ENCODE peak calls at places on chromosomes 3 and 15, in five cellular contexts. N, W, S, Q and J are unnamed samples.

GRCh38 chr3:58411851-58412830 is 21.5 kb downstream of the PDHB start:
- DNase-seq in N (no peak), W (no peak), S (no peak), Q (no peak), J (no peak)

GRCh38 chr15:47711654-47712053 is 5.7 kb upstream of the SEMA6D start:
- DNase-seq in N (no peak), W (no peak), S (peak; percentile 33), Q (no peak), J (peak; percentile 16)

GRCh38 chr3:58502832-58503231 is 10.9 kb downstream of the KCTD6 start:
- DNase-seq in N (no peak), W (no peak), S (no peak), Q (no peak), J (no peak)

GRCh38 chr3:147906275-147906674 is 497.1 kb downstream of the ZIC1 start:
- DNase-seq in N (no peak), W (peak; percentile 19), S (peak; percentile 48), Q (no peak), J (peak; percentile 12)

GRCh38 chr3:65671004-65671403 is 367.7 kb downstream of the MAGI1 start:
- DNase-seq in N (no peak), W (no peak), S (no peak), Q (no peak), J (peak; percentile 7)

GRCh38 chr3:31634485-31634884 is 101.8 kb downstream of the STT3B start:
- DNase-seq in N (no peak), W (peak; percentile 95), S (peak; percentile 49), Q (no peak), J (peak; percentile 5)

GRCh38 chr3:8986741-8987672 is 23.7 kb upstream of the RAD18 start:
- DNase-seq in N (no peak), W (no peak), S (no peak), Q (no peak), J (no peak)

GRCh38 chr3:40588406-40588805 is 63.6 kb downstream of the ZNF621 start:
- DNase-seq in N (no peak), W (no peak), S (no peak), Q (no peak), J (no peak)

GRCh38 chr15:101807345-101807945 is 4.1 kb downstream of the OR4F6 start:
- DNase-seq in N (no peak), W (peak; percentile 74), S (peak; percentile 72), Q (no peak), J (no peak)

GRCh38 chr3:127565711-127566110 is 24.8 kb downstream of the TPRA1 start:
- DNase-seq in N (no peak), W (no peak), S (no peak), Q (no peak), J (no peak)

GRCh38 chr3:154120903-154121235 is 321 bp upstream of the ARHGEF26 start:
- DNase-seq in N (no peak), W (no peak), S (peak; percentile 47), Q (no peak), J (no peak)

GRCh38 chr15:63013052-63013808 is 29.3 kb upstream of the TPM1 start:
- DNase-seq in N (no peak), W (peak; percentile 73), S (peak; percentile 88), Q (no peak), J (peak; percentile 76)

GRCh38 chr3:85120879-85121278 is 162.1 kb downstream of the CADM2 start:
- DNase-seq in N (no peak), W (no peak), S (no peak), Q (no peak), J (no peak)

GRCh38 chr15:75170203-75170602 is 31.5 kb upstream of the C15orf39 start:
- DNase-seq in N (no peak), W (no peak), S (no peak), Q (no peak), J (no peak)

GRCh38 chr3:95134693-95135375 is 1072.0 kb downstream of the NSUN3 start:
- DNase-seq in N (no peak), W (no peak), S (no peak), Q (no peak), J (no peak)

GRCh38 chr3:120567370-120568197 is 28.6 kb upstream of the NDUFB4 start:
- DNase-seq in N (no peak), W (peak; percentile 69), S (peak; percentile 44), Q (no peak), J (peak; percentile 59)
- TF ChIP-seq CTCF in N (peak; percentile 47), W (peak; percentile 70), S (peak; percentile 46), Q (peak; percentile 43), J (peak; percentile 44)

GRCh38 chr3:184116017-184116416 is 19.1 kb upstream of the EIF2B5 start:
- DNase-seq in N (no peak), W (no peak), S (no peak), Q (no peak), J (no peak)

GRCh38 chr3:184117649-184118048 is 17.5 kb upstream of the EIF2B5 start:
- DNase-seq in N (no peak), W (no peak), S (peak; percentile 16), Q (no peak), J (no peak)
- TF ChIP-seq CTCF in N (no peak), W (no peak), S (no peak), Q (peak; percentile 22), J (no peak)

GRCh38 chr3:11539677-11540076 is 104.0 kb downstream of the VGLL4 start:
- DNase-seq in N (peak; percentile 57), W (no peak), S (no peak), Q (no peak), J (no peak)
- TF ChIP-seq CTCF in N (no peak), W (no peak), S (no peak), Q (no peak), J (no peak)

DNA sequence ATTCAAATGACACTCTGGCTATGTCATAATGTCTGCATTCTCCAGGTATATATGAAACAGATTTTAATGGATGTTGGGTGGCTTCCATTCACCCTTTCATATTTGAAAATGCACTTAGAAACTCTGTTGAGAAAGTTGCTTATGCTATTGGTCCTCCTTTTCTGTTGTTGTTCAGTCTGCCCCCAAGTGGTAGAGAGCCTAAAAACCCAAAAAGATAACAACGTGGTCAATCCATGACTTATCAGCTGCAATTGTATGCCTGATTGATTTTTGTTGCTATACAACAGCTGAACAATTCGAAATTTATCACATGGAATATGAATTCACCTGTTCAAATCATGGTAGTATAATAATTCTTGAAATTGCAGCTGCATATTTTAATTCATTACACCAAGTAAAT is 279.8 kb downstream of the ROBO2 start:
- DNase-seq in N (no peak), W (no peak), S (no peak), Q (no peak), J (peak; percentile 9)
- TF ChIP-seq CTCF in N (peak; percentile 11), W (peak; percentile 42), S (peak; percentile 29), Q (no peak), J (peak; percentile 15)

DNA sequence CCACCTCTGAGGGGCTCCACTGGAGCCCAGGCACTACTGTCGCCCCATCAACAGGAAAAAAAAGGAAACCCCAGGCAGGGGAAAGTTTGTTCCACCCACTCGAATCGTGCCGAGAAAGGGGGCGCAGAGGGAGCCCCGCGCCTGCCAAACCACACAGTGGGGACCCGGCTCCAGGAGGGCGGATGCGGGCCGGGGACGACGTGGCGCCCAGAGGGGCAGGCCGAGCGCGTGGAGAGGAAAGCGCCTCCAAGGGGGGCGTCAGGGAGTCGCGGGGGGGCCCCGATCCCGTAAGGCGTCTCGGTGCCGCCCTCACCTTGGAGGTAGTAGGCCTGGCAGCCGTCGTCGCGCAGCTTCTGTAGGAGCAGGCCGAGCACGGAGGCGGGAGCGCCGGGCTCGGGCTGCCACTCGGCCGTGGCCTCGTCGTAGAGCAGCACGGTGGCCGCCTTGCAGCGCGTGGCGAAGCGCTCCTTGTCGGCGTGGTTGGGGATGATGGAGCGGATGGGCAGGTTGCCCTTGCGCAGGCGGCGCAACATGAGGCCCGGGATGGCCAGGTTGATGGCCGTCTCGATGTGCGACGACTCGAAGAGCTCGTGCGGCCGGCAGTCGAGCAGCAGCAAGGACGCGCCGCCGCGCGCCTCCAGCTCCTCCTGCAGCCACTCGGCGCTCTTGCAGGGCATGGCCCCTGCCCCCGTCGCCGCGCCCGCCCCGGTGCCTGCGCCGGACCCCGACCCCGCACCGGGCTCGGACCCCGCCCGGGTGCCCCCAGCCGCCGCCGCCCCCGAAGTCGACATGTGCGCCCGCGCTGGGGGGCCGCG is 627 bp downstream of the DUSP7 start:
- DNase-seq in N (peak; percentile 82), W (no peak), S (peak; percentile 53), Q (no peak), J (peak; percentile 58)
- TF ChIP-seq CTCF in N (no peak), W (no peak), S (no peak), Q (no peak), J (no peak)

DNA sequence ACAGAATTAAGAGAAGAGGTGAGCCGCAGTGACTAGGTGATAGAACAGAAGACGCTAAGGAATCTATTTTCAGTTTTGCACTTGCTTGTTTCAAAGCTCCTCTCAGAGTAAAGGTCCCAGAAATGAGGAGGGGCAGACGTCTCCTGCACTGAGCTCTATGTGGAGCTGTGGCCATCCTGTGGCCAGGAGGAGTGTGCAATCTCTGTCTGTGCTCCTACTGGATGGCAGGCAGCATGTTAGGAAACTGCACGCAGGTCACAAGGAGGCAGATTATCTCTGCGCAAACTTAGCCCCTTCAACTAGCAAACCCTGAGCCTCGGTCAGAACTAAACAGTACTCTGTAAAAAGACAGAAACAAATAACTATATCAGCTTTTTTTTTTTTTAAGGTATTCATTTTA is 31.1 kb upstream of the PPIB start:
- DNase-seq in N (no peak), W (no peak), S (no peak), Q (no peak), J (no peak)
- TF ChIP-seq CTCF in N (no peak), W (no peak), S (no peak), Q (no peak), J (no peak)

DNA sequence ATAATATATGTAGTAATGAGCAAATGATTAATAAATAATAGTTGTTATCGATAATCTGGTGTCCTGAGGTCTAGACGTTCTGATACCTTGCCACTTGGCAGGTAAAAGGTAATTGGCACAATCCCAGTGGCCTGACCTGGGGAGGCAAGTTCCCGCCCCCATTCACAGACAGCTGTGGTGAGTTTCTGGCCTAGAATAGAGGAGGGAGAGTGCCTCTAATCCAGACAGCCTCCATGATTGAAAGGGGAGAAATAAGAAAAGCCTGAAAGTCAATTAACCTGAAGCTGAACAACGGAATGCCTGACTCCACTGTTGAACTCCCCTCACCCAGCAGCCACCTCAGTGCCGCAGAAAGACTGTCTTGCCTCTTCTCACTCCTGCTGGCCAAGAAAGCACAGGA is 38.1 kb upstream of the SV2B start:
- DNase-seq in N (no peak), W (no peak), S (no peak), Q (no peak), J (no peak)
- TF ChIP-seq CTCF in N (no peak), W (no peak), S (no peak), Q (no peak), J (no peak)

DNA sequence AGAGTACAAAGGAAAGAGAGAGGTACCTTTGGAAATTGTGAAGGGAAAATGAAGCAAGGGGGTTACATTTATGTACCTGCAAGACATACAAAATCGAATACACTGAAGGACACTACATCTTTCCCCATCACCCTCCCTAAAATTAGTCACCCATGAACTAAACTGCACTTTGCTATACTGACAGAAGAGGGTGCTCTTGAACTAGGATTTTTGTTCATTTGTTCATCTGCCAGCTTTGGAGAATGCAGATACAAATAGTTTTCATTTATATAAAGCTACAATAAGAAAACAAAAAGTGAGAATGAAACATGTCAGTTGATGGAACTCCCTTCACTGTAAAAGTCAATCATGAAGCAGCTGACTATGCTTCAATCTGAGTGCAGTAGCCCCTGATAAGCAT is 55.7 kb downstream of the PCCB start:
- DNase-seq in N (no peak), W (peak; percentile 66), S (peak; percentile 75), Q (peak; percentile 32), J (peak; percentile 70)
- TF ChIP-seq CTCF in N (peak; percentile 34), W (peak; percentile 89), S (peak; percentile 78), Q (peak; percentile 75), J (peak; percentile 47)